ENCODE peak calls at places on chromosome 21, in eight cellular contexts. C, Z, O, Y, U, X, Q and L are unnamed samples.

GRCh38 chr21:26457817-26458216 is 115.3 kb downstream of the CYYR1 start:
- DNase-seq in C (no peak), Z (no peak), O (no peak), Y (no peak), U (no peak), X (no peak), Q (no peak), L (no peak)

GRCh38 chr21:41537356-41537755 is 29.4 kb upstream of the TMPRSS2 start:
- DNase-seq in C (no peak), Z (no peak), O (no peak), Y (no peak), U (no peak), X (no peak), Q (no peak), L (no peak)

GRCh38 chr21:28489197-28489596 is 503.5 kb downstream of the LTN1 start:
- DNase-seq in C (no peak), Z (no peak), O (no peak), Y (no peak), U (no peak), X (no peak), Q (no peak), L (no peak)

GRCh38 chr21:38768385-38769071 is 37.2 kb upstream of the ETS2 start:
- DNase-seq in C (no peak), Z (no peak), O (peak; percentile 90), Y (no peak), U (no peak), X (no peak), Q (no peak), L (no peak)

GRCh38 chr21:41316641-41317392 is at the start of gene FAM3B:
- DNase-seq in C (no peak), Z (no peak), O (no peak), Y (peak; percentile 83), U (no peak), X (no peak), Q (no peak), L (no peak)

GRCh38 chr21:16330340-16331319 is 600.8 kb downstream of the USP25 start:
- DNase-seq in C (peak; percentile 90), Z (no peak), O (peak; percentile 24), Y (no peak), U (peak; percentile 21), X (no peak), Q (no peak), L (peak; percentile 90)

GRCh38 chr21:16587671-16588379 is 858.0 kb downstream of the USP25 start:
- DNase-seq in C (no peak), Z (no peak), O (no peak), Y (no peak), U (no peak), X (no peak), Q (no peak), L (no peak)

GRCh38 chr21:27425172-27425571 is 458.3 kb upstream of the ADAMTS5 start:
- DNase-seq in C (no peak), Z (no peak), O (no peak), Y (no peak), U (no peak), X (no peak), Q (no peak), L (no peak)

GRCh38 chr21:27526451-27526850 is 559.6 kb upstream of the ADAMTS5 start:
- DNase-seq in C (no peak), Z (no peak), O (no peak), Y (no peak), U (no peak), X (no peak), Q (no peak), L (no peak)

GRCh38 chr21:15004721-15005370 is 60.0 kb downstream of the NRIP1 start:
- DNase-seq in C (no peak), Z (no peak), O (no peak), Y (no peak), U (no peak), X (no peak), Q (no peak), L (no peak)

GRCh38 chr21:16309250-16309971 is 579.6 kb downstream of the USP25 start:
- DNase-seq in C (peak; percentile 74), Z (no peak), O (no peak), Y (no peak), U (no peak), X (no peak), Q (no peak), L (no peak)

GRCh38 chr21:21373969-21374368 is 375.8 kb downstream of the NCAM2 start:
- DNase-seq in C (no peak), Z (no peak), O (no peak), Y (no peak), U (no peak), X (no peak), Q (no peak), L (no peak)

GRCh38 chr21:37433441-37433840 is 66.9 kb downstream of the DYRK1A start:
- DNase-seq in C (no peak), Z (no peak), O (no peak), Y (no peak), U (no peak), X (no peak), Q (no peak), L (no peak)

GRCh38 chr21:37435120-37435519 is 68.5 kb downstream of the DYRK1A start:
- DNase-seq in C (peak; percentile 91), Z (peak; percentile 61), O (peak; percentile 61), Y (peak; percentile 59), U (no peak), X (no peak), Q (peak; percentile 90), L (peak; percentile 71)

GRCh38 chr21:37435719-37436118 is 69.1 kb downstream of the DYRK1A start:
- DNase-seq in C (no peak), Z (no peak), O (no peak), Y (no peak), U (no peak), X (no peak), Q (no peak), L (no peak)

GRCh38 chr21:37437376-37438080 is 71.0 kb downstream of the DYRK1A start:
- DNase-seq in C (no peak), Z (no peak), O (no peak), Y (no peak), U (no peak), X (no peak), Q (no peak), L (no peak)

GRCh38 chr21:37436180-37436579 is 69.6 kb downstream of the DYRK1A start:
- DNase-seq in C (no peak), Z (no peak), O (no peak), Y (no peak), U (no peak), X (no peak), Q (no peak), L (no peak)
- H3K4me3 ChIP-seq in C (no peak overlapping the region), Z (peak overlapping the region; percentile 2), O (no peak overlapping the region), Y (no peak overlapping the region), U (no peak overlapping the region), X (peak overlapping the region; percentile 28), Q (no peak overlapping the region), L (no peak overlapping the region)

DNA sequence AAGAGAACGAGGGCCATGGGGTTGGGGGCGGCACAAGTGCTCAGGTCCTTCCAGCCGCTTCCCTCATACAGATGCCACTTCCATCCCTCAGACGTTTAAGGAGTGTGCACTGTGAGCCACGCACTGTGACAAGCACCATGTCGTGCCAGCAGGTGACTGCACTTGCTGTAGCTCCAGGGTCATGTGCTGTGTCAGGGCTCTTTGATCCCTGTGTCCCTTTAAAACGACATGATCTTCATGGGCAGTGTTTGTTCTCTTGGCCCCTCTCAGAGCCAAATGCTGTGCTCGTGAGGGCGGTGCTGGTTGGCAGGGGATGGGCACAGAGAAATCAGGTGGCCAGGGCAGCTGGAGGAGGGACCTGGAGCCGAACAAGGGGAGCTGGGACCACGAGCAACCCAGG is 19.9 kb downstream of the IL10RB start:
- DNase-seq in C (no peak), Z (no peak), O (no peak), Y (no peak), U (no peak), X (no peak), Q (no peak), L (no peak)
- H3K4me3 ChIP-seq in C (no peak overlapping the region), Z (no peak overlapping the region), O (no peak overlapping the region), Y (no peak overlapping the region), U (no peak overlapping the region), X (no peak overlapping the region), Q (no peak overlapping the region), L (no peak overlapping the region)

DNA sequence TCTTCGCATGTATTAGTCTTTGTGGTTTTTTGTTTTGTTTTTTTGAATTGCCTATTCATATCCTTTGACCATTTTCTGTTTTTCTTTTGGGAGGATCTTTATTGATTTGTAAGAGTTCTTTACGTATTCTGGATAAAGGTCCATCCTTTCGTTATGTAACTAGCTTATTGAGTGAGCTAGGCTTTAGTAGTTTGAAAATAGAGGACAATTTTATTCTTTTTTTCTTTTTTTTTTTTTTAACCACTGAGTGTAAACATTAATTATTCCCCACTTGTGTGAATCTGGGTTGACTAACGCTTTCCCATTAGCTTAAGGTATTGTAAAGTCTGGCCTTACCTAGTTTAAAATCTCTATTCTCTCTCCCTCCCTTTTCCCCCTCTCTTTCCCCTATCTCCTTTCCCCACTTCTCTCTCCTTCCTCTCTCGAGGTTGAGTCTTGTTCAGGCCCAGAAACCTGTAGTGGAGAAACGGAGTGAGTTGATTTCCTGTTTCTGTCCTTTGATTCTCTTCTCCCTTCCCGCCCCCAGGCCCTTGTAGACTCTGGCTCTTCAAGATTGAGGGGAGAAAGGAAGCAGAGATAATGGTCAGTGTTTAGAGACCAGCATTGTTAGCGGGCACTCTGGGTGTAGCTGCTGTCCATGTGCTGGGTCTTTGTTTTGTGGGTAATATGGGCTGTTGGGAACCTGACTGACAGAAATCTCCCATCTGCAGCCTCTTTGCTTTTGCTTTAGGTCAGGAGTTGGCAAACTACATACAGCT is 1.5 kb downstream of the MORC3 start:
- DNase-seq in C (peak; percentile 18), Z (no peak), O (no peak), Y (no peak), U (no peak), X (no peak), Q (peak; percentile 54), L (no peak)
- H3K4me3 ChIP-seq in C (peak overlapping the region; percentile 88), Z (peak overlapping the region; percentile 58), O (peak overlapping the region; percentile 84), Y (peak overlapping the region; percentile 93), U (peak overlapping the region; percentile 86), X (peak overlapping the region; percentile 71), Q (peak overlapping the region; percentile 86), L (peak overlapping the region; percentile 98)

DNA sequence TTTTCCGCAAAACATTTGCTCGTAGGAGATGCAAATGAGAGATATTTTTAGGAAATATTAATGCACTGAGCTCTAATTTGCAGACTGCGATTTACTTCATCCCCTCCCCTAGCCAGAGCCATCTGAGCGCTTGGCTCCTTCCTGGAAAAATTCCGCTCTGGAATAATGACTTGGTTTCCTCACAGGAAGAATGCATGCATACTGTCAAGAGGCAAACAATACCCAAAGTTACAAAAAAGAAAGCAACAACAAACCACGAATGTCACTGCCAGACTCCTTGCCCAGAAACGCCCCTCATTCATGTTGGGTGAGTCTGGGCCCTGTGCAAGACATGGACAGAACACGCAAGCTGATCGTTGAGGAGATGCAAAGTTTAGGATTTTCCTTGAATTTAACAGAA is 17.9 kb upstream of the ADARB1 start:
- DNase-seq in C (no peak), Z (no peak), O (no peak), Y (no peak), U (no peak), X (no peak), Q (no peak), L (no peak)
- H3K4me3 ChIP-seq in C (no peak overlapping the region), Z (no peak overlapping the region), O (no peak overlapping the region), Y (no peak overlapping the region), U (no peak overlapping the region), X (peak overlapping the region; percentile 29), Q (no peak overlapping the region), L (no peak overlapping the region)